ENCODE peak calls at places on chromosome 21, in five cellular contexts. J is fibroblast of mammary gland, H is lower lobe of right lung, K is progenitor cell of endocrine pancreas, L is fibroblast of pulmonary artery. E is an unnamed sample.

GRCh38 chr21:29221259-29221744 is 77.4 kb upstream of the BACH1 start:
- DNase-seq in J (no peak), H (no peak), K (no peak), L (peak), E (no peak)

GRCh38 chr21:36454079-36454478 is 25.8 kb downstream of the CLDN14 start:
- DNase-seq in J (no peak), H (no peak), K (no peak), L (no peak), E (no peak)

GRCh38 chr21:21929228-21929627 is 931.0 kb downstream of the NCAM2 start:
- DNase-seq in J (no peak), H (no peak), K (no peak), L (no peak), E (no peak)

GRCh38 chr21:29676395-29676794 is 263.4 kb downstream of the GRIK1 start:
- DNase-seq in J (no peak), H (no peak), K (no peak), L (no peak), E (no peak)

GRCh38 chr21:15875286-15875685 is 145.5 kb downstream of the USP25 start:
- DNase-seq in J (no peak), H (no peak), K (no peak), L (no peak), E (no peak)

GRCh38 chr21:34598931-34599400 is 15.9 kb downstream of the RCAN1 start:
- DNase-seq in J (peak), H (no peak), K (no peak), L (no peak), E (no peak)

GRCh38 chr21:21156919-21157318 is 158.7 kb downstream of the NCAM2 start:
- DNase-seq in J (peak), H (no peak), K (no peak), L (no peak), E (no peak)

GRCh38 chr21:36255650-36256047 is 64.3 kb upstream of the MORC3 start:
- DNase-seq in J (no peak), H (no peak), K (no peak), L (no peak), E (no peak)

GRCh38 chr21:29335720-29336119 is 37.0 kb downstream of the BACH1 start:
- DNase-seq in J (peak), H (no peak), K (no peak), L (peak), E (no peak)

GRCh38 chr21:29125199-29125598 is 5.2 kb upstream of the MAP3K7CL start:
- DNase-seq in J (no peak), H (no peak), K (no peak), L (no peak), E (no peak)

GRCh38 chr21:25639922-25640670 is 1.0 kb downstream of the JAM2 start:
- DNase-seq in J (no peak), H (no peak), K (peak), L (no peak), E (no peak)

GRCh38 chr21:15051652-15052554 is 12.9 kb downstream of the NRIP1 start:
- DNase-seq in J (peak), H (no peak), K (no peak), L (no peak), E (no peak)

GRCh38 chr21:22904385-22904784 is 1906.2 kb downstream of the NCAM2 start:
- DNase-seq in J (no peak), H (no peak), K (no peak), L (no peak), E (no peak)

GRCh38 chr21:28884481-28884880 is 108.2 kb downstream of the LTN1 start:
- DNase-seq in J (peak), H (no peak), K (no peak), L (peak), E (no peak)

GRCh38 chr21:35204850-35205564 is 155.9 kb upstream of the RUNX1 start:
- DNase-seq in J (peak), H (peak), K (no peak), L (peak), E (no peak)

GRCh38 chr21:35682874-35683549 is 377.3 kb downstream of the SETD4 start:
- DNase-seq in J (no peak), H (no peak), K (no peak), L (peak), E (no peak)

GRCh38 chr21:39715804-39716397 is 29.1 kb upstream of the IGSF5 start:
- DNase-seq in J (peak), H (no peak), K (peak), L (peak), E (no peak)

GRCh38 chr21:23292292-23292691 is 2294.1 kb downstream of the NCAM2 start:
- DNase-seq in J (no peak), H (no peak), K (no peak), L (no peak), E (no peak)

GRCh38 chr21:22468893-22469292 is 1470.7 kb downstream of the NCAM2 start:
- DNase-seq in J (no peak), H (no peak), K (no peak), L (no peak), E (no peak)

GRCh38 chr21:28754127-28754611 is 238.5 kb downstream of the LTN1 start:
- DNase-seq in J (peak), H (no peak), K (no peak), L (peak), E (no peak)

GRCh38 chr21:21199342-21200102 is 201.3 kb downstream of the NCAM2 start:
- DNase-seq in J (peak), H (no peak), K (no peak), L (no peak), E (no peak)

GRCh38 chr21:17732306-17732705 is 86.8 kb downstream of the C21orf91 start:
- DNase-seq in J (peak), H (no peak), K (no peak), L (peak), E (no peak)

GRCh38 chr21:33230518-33231324 is 983 bp downstream of the IFNAR2 start:
- DNase-seq in J (peak), H (peak), K (peak), L (peak), E (no peak)

GRCh38 chr21:34219334-34220020 is 144.3 kb upstream of the KCNE2 start:
- DNase-seq in J (no peak), H (no peak), K (no peak), L (no peak), E (no peak)

GRCh38 chr21:35529141-35529863 is 480.2 kb upstream of the RUNX1 start:
- DNase-seq in J (no peak), H (no peak), K (no peak), L (peak), E (no peak)

GRCh38 chr21:33299181-33299752 is 25.5 kb upstream of the IFNAR1 start:
- DNase-seq in J (no peak), H (no peak), K (no peak), L (no peak), E (peak)

GRCh38 chr21:20639026-20639425 is 359.2 kb upstream of the NCAM2 start:
- DNase-seq in J (peak), H (no peak), K (no peak), L (peak), E (no peak)

GRCh38 chr21:21030311-21030710 is 32.1 kb downstream of the NCAM2 start:
- DNase-seq in J (no peak), H (no peak), K (no peak), L (no peak), E (no peak)

GRCh38 chr21:8998946-8999681 is 1522.3 kb upstream of the TPTE start:
- DNase-seq in J (no peak), H (no peak), K (no peak), L (no peak), E (no peak)

GRCh38 chr21:16851054-16851453 is 661.8 kb upstream of the CXADR start:
- DNase-seq in J (no peak), H (no peak), K (no peak), L (no peak), E (no peak)

GRCh38 chr21:17576080-17576835 is 36.4 kb downstream of the BTG3 start:
- DNase-seq in J (no peak), H (no peak), K (no peak), L (no peak), E (no peak)

GRCh38 chr21:28734522-28735175 is 258.0 kb downstream of the LTN1 start:
- DNase-seq in J (no peak), H (no peak), K (no peak), L (no peak), E (no peak)

GRCh38 chr21:34039678-34040382 is 33.5 kb upstream of the MRPS6 start:
- DNase-seq in J (no peak), H (no peak), K (no peak), L (no peak), E (no peak)

GRCh38 chr21:23223882-23224281 is 2225.7 kb downstream of the NCAM2 start:
- DNase-seq in J (no peak), H (no peak), K (no peak), L (no peak), E (no peak)

GRCh38 chr21:19692231-19692630 is 1288.6 kb upstream of the TMPRSS15 start:
- DNase-seq in J (no peak), H (no peak), K (no peak), L (no peak), E (no peak)

GRCh38 chr21:40421121-40421520 is 425.8 kb downstream of the DSCAM start:
- DNase-seq in J (no peak), H (no peak), K (no peak), L (no peak), E (no peak)

DNA sequence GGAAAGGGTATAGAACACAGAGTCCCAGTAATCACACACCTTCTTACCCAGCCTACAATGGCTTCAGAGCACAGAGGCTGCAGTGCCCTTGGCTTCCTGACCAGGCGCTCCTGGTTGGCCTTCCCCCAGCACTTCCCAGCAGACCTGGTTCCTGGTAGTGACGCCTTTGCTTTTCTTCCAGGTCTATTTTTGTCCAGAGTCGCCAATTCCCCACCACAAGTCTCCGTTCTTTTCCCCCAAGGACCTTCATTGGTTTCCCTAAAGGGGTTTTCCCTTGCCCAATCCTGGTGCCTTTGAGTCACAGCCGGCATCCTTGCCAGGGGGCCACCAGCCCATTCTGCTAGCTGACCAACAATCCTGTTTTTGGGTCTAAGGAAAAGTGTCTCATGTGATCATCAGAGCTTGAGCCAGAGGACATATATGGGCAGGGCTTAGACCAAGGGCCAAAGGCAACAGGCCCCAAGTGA is 84.8 kb downstream of the KCNJ15 start:
- DNase-seq in J (peak), H (no peak), K (no peak), L (no peak), E (no peak)
- TF ChIP-seq CTCF in J (no peak), H (no peak), K (no peak), L (no peak), E (no peak)

GRCh38 chr21:43829575-43830119 is 35.4 kb upstream of the AGPAT3 start:
- DNase-seq in J (no peak), H (no peak), K (no peak), L (no peak), E (no peak)
- TF ChIP-seq CTCF in J (no peak), H (peak), K (no peak), L (no peak), E (no peak)

GRCh38 chr21:42562816-42563215 is 49.2 kb downstream of the SLC37A1 start:
- DNase-seq in J (no peak), H (peak), K (no peak), L (no peak), E (no peak)

GRCh38 chr21:42564561-42564971 is 50.9 kb downstream of the SLC37A1 start:
- DNase-seq in J (no peak), H (peak), K (no peak), L (no peak), E (no peak)

GRCh38 chr21:42561742-42562141 is 48.1 kb downstream of the SLC37A1 start:
- DNase-seq in J (no peak), H (peak), K (no peak), L (no peak), E (no peak)

GRCh38 chr21:42562258-42562657 is 48.6 kb downstream of the SLC37A1 start:
- DNase-seq in J (no peak), H (no peak), K (no peak), L (no peak), E (no peak)

GRCh38 chr21:42563261-42564045 is 49.8 kb downstream of the SLC37A1 start:
- DNase-seq in J (peak), H (peak), K (no peak), L (no peak), E (no peak)
- TF ChIP-seq CTCF in J (no peak), H (no peak), K (no peak), L (no peak), E (no peak)

GRCh38 chr21:26846036-26846931 is 1.1 kb upstream of the ADAMTS1 start:
- DNase-seq in J (peak), H (peak), K (peak), L (peak), E (no peak)
- TF ChIP-seq CTCF in J (no peak), H (no peak), K (no peak), L (peak), E (no peak)

DNA sequence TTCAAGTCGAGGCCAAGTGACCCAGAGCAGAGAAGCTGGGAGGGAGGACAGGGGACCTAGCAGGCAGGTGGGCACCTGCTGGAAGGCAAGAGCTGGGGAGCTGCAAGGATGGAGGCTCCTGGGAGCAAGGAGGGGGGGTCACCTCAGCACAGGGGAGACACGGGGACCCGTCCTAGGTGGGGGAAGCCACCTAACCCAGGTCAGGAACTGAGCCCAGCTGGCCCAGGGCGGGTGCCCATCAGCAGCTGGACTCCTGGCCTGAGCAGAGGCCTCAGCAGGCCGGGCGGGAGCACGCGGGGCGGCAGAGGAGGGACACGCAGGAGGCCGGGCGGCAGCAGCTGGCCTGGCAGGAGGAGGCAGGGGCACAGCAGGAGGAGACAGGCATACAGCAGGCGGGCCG is 964 bp downstream of the KRTAP10-1 start:
- DNase-seq in J (no peak), H (no peak), K (peak), L (no peak), E (no peak)
- TF ChIP-seq CTCF in J (no peak), H (no peak), K (no peak), L (no peak), E (no peak)

GRCh38 chr21:37582613-37583012 is 216.0 kb downstream of the DYRK1A start:
- DNase-seq in J (peak), H (no peak), K (no peak), L (peak), E (no peak)
- TF ChIP-seq CTCF in J (peak), H (peak), K (peak), L (peak), E (no peak)

DNA sequence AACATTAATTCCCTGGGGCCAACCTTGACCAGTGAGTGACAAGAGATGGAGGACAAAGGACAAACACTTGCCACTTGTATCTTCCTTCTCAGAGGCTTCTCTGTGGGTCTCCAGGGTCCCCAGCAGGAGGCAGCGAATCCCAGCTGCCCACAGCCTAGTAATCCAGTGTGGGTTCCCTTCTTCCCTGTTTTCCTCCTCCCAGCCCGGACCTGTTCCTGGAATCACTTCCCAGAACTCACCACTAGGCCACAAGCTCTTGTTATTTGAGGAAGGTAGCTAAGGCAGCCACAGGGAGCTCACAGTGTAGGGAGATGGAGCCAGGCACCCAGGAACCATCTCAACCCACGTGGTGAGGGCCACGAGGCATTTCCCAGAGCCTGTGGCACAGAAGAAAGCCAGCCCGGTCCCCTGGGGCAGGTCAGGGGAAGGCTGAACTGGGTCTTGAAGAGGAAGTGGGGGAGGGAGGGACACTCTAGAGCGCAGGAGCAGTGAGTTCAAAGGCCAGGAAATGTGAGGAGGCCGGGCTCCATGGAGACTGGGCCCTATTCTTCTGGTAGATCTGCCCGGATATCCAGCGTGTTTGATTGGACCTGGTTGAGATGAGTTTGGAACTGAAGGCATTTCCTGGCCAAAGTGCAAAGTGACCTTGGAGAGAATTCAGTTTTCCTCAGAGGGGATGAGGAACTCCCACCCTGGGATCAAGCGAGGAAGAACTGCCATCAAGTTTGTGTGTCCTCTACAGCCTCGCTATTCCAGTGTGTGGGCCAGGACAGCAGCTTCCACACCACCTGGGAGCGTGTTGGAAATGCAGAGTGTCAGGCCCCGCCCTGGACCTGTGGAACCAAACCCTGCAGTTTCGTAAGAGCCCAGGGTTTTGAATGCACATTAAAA is 20.3 kb upstream of the C2CD2 start:
- DNase-seq in J (peak), H (no peak), K (no peak), L (peak), E (no peak)
- TF ChIP-seq CTCF in J (peak), H (no peak), K (peak), L (peak), E (no peak)

GRCh38 chr21:31780944-31781343 is 49.0 kb upstream of the SCAF4 start:
- DNase-seq in J (no peak), H (no peak), K (no peak), L (no peak), E (no peak)
- TF ChIP-seq CTCF in J (no peak), H (no peak), K (peak), L (no peak), E (no peak)

DNA sequence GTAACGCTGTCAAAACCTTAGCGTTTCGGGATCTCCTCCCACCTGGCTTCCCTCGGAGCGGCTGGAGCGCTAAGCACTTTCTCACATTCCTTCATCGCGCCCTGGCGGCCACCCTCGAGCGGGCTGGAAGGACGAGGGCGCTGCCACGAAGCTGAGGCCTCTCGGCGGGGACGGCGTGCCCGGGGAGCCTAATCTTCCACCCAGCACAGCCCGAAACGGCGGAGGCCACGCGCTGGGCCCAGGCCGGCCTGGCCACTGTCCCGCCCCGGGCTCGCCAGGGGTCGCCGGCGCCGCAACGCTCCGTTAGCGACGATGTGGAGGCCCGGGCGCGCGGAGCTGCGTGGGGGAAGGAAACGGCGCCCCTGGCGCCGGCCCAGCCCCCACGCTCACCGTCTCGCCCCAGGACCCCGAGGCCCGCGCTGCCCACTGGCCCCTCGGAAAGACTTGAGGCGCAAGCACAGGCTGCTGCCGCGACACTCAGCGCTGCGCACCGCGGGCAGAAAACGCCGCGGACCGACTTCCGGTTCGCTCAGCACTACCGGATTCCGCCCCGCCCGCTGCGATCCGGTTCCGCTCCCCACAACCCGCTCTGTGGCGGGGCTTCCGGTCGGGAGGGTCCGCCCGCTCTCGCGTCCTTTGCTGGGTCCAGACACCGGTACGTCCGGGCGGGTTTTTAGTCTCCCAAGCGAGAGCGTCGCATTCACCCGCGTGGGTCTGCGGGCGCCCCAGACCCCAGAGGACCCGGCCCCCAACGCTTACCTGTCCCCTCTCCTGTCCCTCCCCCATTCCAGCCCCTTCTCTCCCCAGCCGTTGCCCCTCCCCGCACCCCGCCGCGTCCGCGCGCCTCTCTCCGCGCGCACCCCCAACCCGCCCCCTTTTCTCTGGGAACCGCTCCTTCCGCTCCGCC is at the start of gene YBEY:
- DNase-seq in J (peak), H (peak), K (peak), L (peak), E (peak)
- TF ChIP-seq CTCF in J (peak), H (peak), K (peak), L (peak), E (peak)

GRCh38 chr21:41659791-41660560 is 106.9 kb downstream of the RIPK4 start:
- DNase-seq in J (peak), H (no peak), K (no peak), L (peak), E (no peak)
- TF ChIP-seq CTCF in J (peak), H (no peak), K (no peak), L (peak), E (no peak)